ENCODE peak calls at places on chromosomes 5 and 9, in ten cellular contexts. P is effector memory CD4-positive, alpha-beta T cell; T is AG04450; L is stomach; I is suprapubic skin; B is HCT116; D is heart left ventricle; K is fibroblast of lung; Q is AG10803; U is pancreas. J is an unnamed sample.

GRCh38 chr9:69785757-69786156 is 25.9 kb upstream of the PTAR1 start:
- DNase-seq in P (no peak), T (peak; percentile 52), L (no peak), I (no peak), B (no peak), D (no peak), K (peak; percentile 57), Q (peak; percentile 33), U (no peak), J (no peak)

GRCh38 chr5:91164424-91164823 is 218.7 kb downstream of the ARRDC3 start:
- DNase-seq in P (no peak), T (no peak), L (no peak), I (no peak), B (no peak), D (no peak), K (no peak), Q (no peak), U (no peak), J (no peak)

GRCh38 chr5:142636093-142636492 is 49.8 kb downstream of the FGF1 start:
- DNase-seq in P (no peak), T (no peak), L (no peak), I (no peak), B (no peak), D (no peak), K (no peak), Q (no peak), U (no peak), J (no peak)

GRCh38 chr5:317086-317811 is 4.3 kb upstream of the AHRR start:
- DNase-seq in P (no peak), T (peak; percentile 52), L (no peak), I (peak; percentile 70), B (peak; percentile 52), D (no peak), K (peak; percentile 74), Q (peak; percentile 76), U (no peak), J (no peak)

GRCh38 chr5:174547814-174548213 is 176.6 kb upstream of the MSX2 start:
- DNase-seq in P (no peak), T (no peak), L (no peak), I (no peak), B (no peak), D (no peak), K (no peak), Q (no peak), U (no peak), J (no peak)

GRCh38 chr9:91117959-91118651 is 243.6 kb downstream of the AUH start:
- DNase-seq in P (no peak), T (no peak), L (peak; percentile 73), I (peak; percentile 89), B (no peak), D (peak; percentile 93), K (peak; percentile 95), Q (peak; percentile 86), U (peak; percentile 76), J (peak; percentile 93)

GRCh38 chr9:133771486-133772482 is 33.6 kb upstream of the SARDH start:
- DNase-seq in P (no peak), T (no peak), L (no peak), I (peak; percentile 72), B (no peak), D (peak; percentile 33), K (no peak), Q (no peak), U (peak; percentile 53), J (no peak)

GRCh38 chr5:151534345-151534744 is 56.8 kb downstream of the FAT2 start:
- DNase-seq in P (no peak), T (no peak), L (no peak), I (no peak), B (no peak), D (no peak), K (no peak), Q (no peak), U (no peak), J (no peak)

GRCh38 chr9:33436445-33436844 is 10.9 kb downstream of the AQP3 start:
- DNase-seq in P (no peak), T (no peak), L (no peak), I (no peak), B (no peak), D (no peak), K (no peak), Q (no peak), U (no peak), J (no peak)

GRCh38 chr5:57718155-57718554 is 235.5 kb upstream of the ACTBL2 start:
- DNase-seq in P (no peak), T (no peak), L (no peak), I (no peak), B (no peak), D (no peak), K (peak; percentile 89), Q (peak; percentile 80), U (no peak), J (no peak)

GRCh38 chr5:165459232-165459631 is 1953.8 kb downstream of the MAT2B start:
- DNase-seq in P (no peak), T (no peak), L (no peak), I (no peak), B (no peak), D (no peak), K (peak; percentile 24), Q (no peak), U (no peak), J (no peak)

GRCh38 chr9:3794005-3794404 is 268.2 kb upstream of the RFX3 start:
- DNase-seq in P (no peak), T (no peak), L (no peak), I (no peak), B (no peak), D (no peak), K (peak; percentile 10), Q (peak; percentile 59), U (no peak), J (no peak)

GRCh38 chr9:36163049-36163839 is 5.9 kb upstream of the CCIN start:
- DNase-seq in P (no peak), T (no peak), L (no peak), I (no peak), B (no peak), D (peak; percentile 82), K (peak; percentile 93), Q (peak; percentile 46), U (peak; percentile 52), J (peak; percentile 86)

GRCh38 chr5:129807162-129807814 is 59.4 kb downstream of the MINAR2 start:
- DNase-seq in P (no peak), T (no peak), L (no peak), I (no peak), B (no peak), D (no peak), K (no peak), Q (no peak), U (no peak), J (no peak)

GRCh38 chr5:129118826-129119225 is 24.3 kb downstream of the ISOC1 start:
- DNase-seq in P (no peak), T (no peak), L (no peak), I (no peak), B (no peak), D (no peak), K (no peak), Q (no peak), U (no peak), J (no peak)

GRCh38 chr9:127022913-127023665 is 99.3 kb downstream of the ANGPTL2 start:
- DNase-seq in P (no peak), T (no peak), L (no peak), I (no peak), B (no peak), D (no peak), K (no peak), Q (peak; percentile 54), U (no peak), J (no peak)

GRCh38 chr9:98222885-98223640 is 30.6 kb upstream of the CORO2A start:
- DNase-seq in P (no peak), T (peak; percentile 97), L (no peak), I (no peak), B (peak; percentile 54), D (no peak), K (peak; percentile 91), Q (peak; percentile 100), U (no peak), J (no peak)

GRCh38 chr5:115170128-115170923 is 618 bp upstream of the TRIM36 start:
- DNase-seq in P (no peak), T (no peak), L (no peak), I (no peak), B (no peak), D (peak; percentile 59), K (no peak), Q (peak; percentile 6), U (no peak), J (no peak)

GRCh38 chr9:21096172-21096900 is 18.6 kb upstream of the IFNB1 start:
- DNase-seq in P (peak; percentile 10), T (peak; percentile 33), L (no peak), I (no peak), B (no peak), D (no peak), K (peak; percentile 86), Q (peak; percentile 61), U (no peak), J (no peak)
- H3K4me3 ChIP-seq in P (no peak overlapping the region), T (peak overlapping the region; percentile 38), L (peak overlapping the region; percentile 29), I (peak overlapping the region; percentile 30), B (no peak overlapping the region), D (peak overlapping the region; percentile 43), K (peak overlapping the region; percentile 31), Q (peak overlapping the region; percentile 29), U (no peak overlapping the region), J (peak overlapping the region; percentile 48)

GRCh38 chr5:150300496-150301169 is 2.1 kb downstream of the ARSI start:
- DNase-seq in P (no peak), T (no peak), L (no peak), I (no peak), B (no peak), D (no peak), K (no peak), Q (no peak), U (no peak), J (no peak)
- H3K4me3 ChIP-seq in P (no peak overlapping the region), T (peak overlapping the region; percentile 60), L (no peak overlapping the region), I (no peak overlapping the region), B (no peak overlapping the region), D (no peak overlapping the region), K (peak overlapping the region; percentile 56), Q (no peak overlapping the region), U (no peak overlapping the region), J (no peak overlapping the region)

DNA sequence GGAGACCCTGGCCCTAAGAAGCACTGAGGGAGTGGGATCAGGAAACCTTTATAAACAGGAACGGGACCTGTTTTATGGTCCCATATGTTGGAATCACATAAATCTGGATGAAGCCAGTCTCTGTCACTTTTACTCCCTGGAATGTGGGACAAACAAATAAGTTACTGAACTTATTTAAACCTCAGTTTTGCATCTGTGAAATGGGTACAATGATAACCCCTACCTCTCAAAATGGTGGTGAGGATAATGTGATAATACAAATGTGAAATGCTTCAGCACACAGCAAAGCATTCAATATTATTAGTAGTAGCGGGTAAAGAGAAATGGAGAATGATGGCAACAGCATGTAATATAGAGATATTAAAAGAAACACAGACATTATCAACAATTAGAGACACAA is 298.9 kb downstream of the ZSWIM6 start:
- DNase-seq in P (no peak), T (no peak), L (no peak), I (no peak), B (no peak), D (no peak), K (no peak), Q (no peak), U (no peak), J (no peak)
- H3K4me3 ChIP-seq in P (no peak overlapping the region), T (no peak overlapping the region), L (no peak overlapping the region), I (no peak overlapping the region), B (no peak overlapping the region), D (no peak overlapping the region), K (no peak overlapping the region), Q (no peak overlapping the region), U (no peak overlapping the region), J (no peak overlapping the region)

DNA sequence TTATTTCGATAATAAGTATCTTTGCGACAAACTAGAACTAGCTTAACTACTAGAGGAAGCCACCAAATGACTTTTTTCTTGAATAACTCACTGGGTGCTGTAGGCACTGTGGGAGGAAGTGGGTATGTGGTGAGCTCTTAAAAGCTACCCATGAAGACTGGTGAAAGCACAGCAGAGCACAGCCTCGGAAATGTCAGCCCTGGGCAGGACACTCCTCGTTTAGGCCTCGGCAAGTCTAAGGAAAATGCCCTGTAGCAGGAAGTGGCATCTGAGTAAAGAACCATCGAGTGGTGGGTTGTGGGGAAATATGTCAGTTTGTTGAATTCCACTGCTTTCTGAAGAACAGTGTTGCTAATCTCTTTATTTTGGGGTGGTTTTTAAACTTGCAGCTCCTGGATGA is 44.0 kb upstream of the NCS1 start:
- DNase-seq in P (peak; percentile 73), T (no peak), L (peak; percentile 30), I (no peak), B (no peak), D (no peak), K (no peak), Q (no peak), U (no peak), J (no peak)
- H3K4me3 ChIP-seq in P (peak overlapping the region; percentile 22), T (no peak overlapping the region), L (no peak overlapping the region), I (no peak overlapping the region), B (no peak overlapping the region), D (peak overlapping the region; percentile 29), K (no peak overlapping the region), Q (no peak overlapping the region), U (no peak overlapping the region), J (no peak overlapping the region)

J was measured in ascending aorta.